ENCODE peak calls at places on chromosome 14, in five cellular contexts. S, K, D, V and T are unnamed samples.

GRCh38 chr14:75411194-75411552 is 16.6 kb upstream of the JDP2 start:
- DNase-seq in S (no peak), K (no peak), D (no peak), V (no peak), T (no peak)

GRCh38 chr14:91311284-91311662 is 66.8 kb upstream of the GPR68 start:
- DNase-seq in S (no peak), D (peak; percentile 36), V (no peak), K (no peak), T (no peak)

GRCh38 chr14:64656986-64657385 is 47.2 kb upstream of the PLEKHG3 start:
- DNase-seq in V (no peak), K (peak; percentile 93), D (no peak), S (no peak), T (no peak)

GRCh38 chr14:89540830-89541470 is 123.9 kb upstream of the FOXN3 start:
- DNase-seq in K (no peak), S (no peak), D (no peak), V (no peak), T (no peak)

GRCh38 chr14:103336191-103336590 is 2.2 kb downstream of the EIF5 start:
- DNase-seq in K (no peak), V (no peak), D (no peak), S (no peak), T (no peak)

GRCh38 chr14:50792634-50793068 is 38.3 kb downstream of the NIN start:
- DNase-seq in V (no peak), K (no peak), S (no peak), D (peak; percentile 50), T (no peak)

GRCh38 chr14:68979722-68980552 is 835 bp upstream of the ACTN1 start:
- DNase-seq in D (no peak), K (peak; percentile 58), S (no peak), V (peak; percentile 38), T (peak; percentile 24)

GRCh38 chr14:88417594-88417993 is 32.1 kb downstream of the SPATA7 start:
- DNase-seq in V (no peak), D (no peak), S (no peak), K (no peak), T (no peak)

GRCh38 chr14:101823081-101823480 is 61.6 kb downstream of the PPP2R5C start:
- DNase-seq in S (no peak), K (no peak), V (no peak), D (no peak), T (no peak)

GRCh38 chr14:105562713-105563346 is 36.4 kb downstream of the TMEM121 start:
- DNase-seq in S (no peak), K (no peak), D (peak; percentile 25), V (no peak), T (no peak)

GRCh38 chr14:85948163-85948562 is 418.2 kb downstream of the FLRT2 start:
- DNase-seq in D (no peak), K (no peak), V (no peak), S (no peak), T (no peak)

GRCh38 chr14:92635031-92635430 is 113.4 kb downstream of the LGMN start:
- DNase-seq in S (no peak), V (no peak), D (no peak), K (no peak), T (no peak)

GRCh38 chr14:65817011-65817410 is 404.5 kb downstream of the FUT8 start:
- DNase-seq in K (no peak), V (no peak), D (no peak), S (no peak), T (no peak)

GRCh38 chr14:53896773-53897172 is 59.9 kb downstream of the BMP4 start:
- DNase-seq in D (no peak), S (no peak), V (no peak), K (no peak), T (no peak)

DNA sequence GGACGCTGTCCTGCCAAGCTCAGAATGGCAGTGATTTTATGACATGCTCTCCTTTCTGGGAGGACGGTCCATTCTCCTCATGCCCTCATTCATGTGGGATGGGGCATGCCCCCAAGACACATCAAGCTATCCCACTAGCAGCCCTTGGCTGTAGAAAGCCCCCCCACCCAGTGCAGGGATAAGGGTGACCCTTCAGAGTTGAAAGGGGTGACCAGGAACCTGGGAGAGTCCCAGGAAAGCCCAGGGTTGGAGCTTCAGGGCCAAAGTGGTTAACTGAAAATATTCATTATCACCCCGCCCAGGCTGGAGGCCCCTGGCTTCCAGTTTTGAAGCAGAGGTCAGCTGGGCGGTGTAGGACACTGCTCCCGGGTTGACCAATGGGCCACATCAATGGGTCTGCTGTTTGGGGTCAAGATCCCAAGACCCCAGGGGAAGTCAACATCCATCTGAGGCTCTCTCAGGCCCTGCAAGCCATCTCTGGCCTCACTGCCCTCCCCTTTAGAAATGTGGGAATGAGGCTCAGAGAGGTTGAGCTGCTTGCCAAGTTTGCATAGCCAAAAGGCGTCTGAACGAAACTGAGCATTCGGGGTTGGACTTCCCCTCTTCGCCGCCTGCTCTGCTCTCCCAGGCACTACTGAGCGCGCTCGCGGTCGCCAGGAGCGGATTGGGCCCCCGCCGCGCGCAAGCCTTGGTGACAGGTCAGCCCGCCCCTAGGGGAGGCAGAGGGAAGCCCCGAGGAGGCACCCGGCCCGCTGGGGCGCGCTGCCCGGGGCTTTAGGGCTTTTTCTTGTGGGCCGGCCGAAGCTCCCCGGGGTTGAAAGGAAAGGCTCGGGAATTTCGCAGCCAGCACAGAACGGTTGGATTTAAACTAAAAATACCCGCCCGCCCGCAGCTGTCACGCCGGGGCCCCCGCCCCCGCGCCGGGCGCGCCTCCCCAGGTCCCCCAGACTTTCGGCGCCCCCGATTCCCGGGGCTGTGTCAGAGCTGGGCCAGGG is 630 bp downstream of the SYNE3 start:
- DNase-seq in V (peak; percentile 61), D (peak; percentile 88), S (no peak), K (no peak), T (peak; percentile 96)
- TF ChIP-seq CTCF in V (no peak), D (peak; percentile 71), S (peak; percentile 39), K (peak; percentile 40), T (peak; percentile 40)

DNA sequence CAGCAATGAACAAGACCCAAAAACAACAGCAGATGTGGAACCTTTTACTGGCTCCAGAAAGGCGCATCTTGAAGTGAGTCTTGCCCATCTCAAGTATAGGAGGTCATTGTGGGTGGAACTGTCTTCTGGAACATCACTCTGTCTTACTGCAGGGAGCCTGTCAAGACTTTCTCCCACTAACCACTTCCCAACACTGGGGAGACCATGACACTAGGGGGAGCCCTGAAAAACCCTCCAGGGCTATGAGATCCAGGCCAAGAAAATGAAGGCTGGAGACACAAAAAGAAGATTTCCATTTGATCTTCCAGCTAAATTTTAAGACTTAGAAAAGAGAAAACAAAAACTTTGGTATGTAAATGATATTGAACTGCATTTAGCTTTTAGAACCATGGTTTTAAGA is 13.5 kb upstream of the ATG14 start:
- DNase-seq in D (no peak), V (no peak), S (no peak), K (no peak), T (no peak)
- TF ChIP-seq CTCF in D (no peak), V (no peak), S (no peak), K (no peak), T (no peak)

DNA sequence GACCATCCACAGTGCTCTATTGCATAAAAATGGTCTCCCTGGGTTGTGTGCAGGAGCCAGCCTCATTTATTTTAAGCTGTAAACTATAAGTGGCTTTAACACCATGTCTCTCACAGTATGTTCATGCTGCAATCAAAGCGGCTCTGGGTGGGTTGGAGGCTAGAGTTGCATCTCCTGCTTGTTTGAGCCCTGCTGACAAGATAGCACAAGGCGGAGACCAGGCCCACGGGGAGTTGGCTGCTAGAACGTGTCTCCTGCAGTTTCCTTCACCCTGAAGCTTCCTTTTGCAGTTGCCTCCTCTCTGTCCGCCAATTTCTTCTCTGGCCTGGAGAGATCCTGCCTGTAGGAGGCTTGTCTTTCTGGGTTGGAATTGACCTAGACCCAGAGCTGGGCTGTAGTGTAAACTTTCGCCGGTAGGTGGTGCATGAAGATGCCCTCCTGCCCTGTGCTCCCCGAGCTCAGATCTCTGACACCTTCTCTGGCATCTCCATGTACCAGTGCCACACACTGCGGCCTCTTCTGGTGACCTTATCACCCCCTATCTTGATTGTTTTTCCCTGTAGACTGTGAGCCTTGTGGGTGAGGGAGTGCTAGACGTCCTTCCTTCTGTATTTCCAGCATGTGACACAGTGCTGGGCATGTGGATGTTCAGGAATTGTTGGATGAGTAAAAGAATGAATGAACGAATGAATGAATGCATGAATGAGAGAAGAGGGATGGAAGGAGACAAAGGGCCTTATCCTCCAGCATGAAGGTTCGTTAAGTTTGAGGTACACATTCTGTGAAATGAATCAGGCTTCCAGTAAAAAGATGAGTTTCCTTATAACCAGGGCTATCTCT is 10.4 kb downstream of the OTUB2 start:
- DNase-seq in D (peak; percentile 79), S (no peak), V (peak; percentile 82), K (peak; percentile 51), T (peak; percentile 84)
- TF ChIP-seq CTCF in D (peak; percentile 90), S (peak; percentile 80), V (peak; percentile 79), K (peak; percentile 68), T (peak; percentile 82)

GRCh38 chr14:72173038-72173720 is 240.9 kb downstream of the RGS6 start:
- DNase-seq in S (no peak), K (no peak), D (no peak), V (no peak), T (no peak)
- TF ChIP-seq CTCF in S (no peak), K (no peak), D (no peak), V (no peak), T (no peak)